ENCODE peak calls at places on chromosomes 2 and 18, in seven cellular contexts. P is IMR-90, M is mesenchymal stem cell, X is H9, Y is neuronal stem cell, H is H1, Z is trophoblast cell. V is an unnamed sample. For H3K4me1, the result is how much of the 10 kb centered on the place peaks cover.

GRCh38 chr18:26549103-26549485 is 741 bp upstream of the KCTD1 start:
- DNase-seq in M (peak), Y (peak), P (peak), X (no peak), Z (peak), H (no peak), V (peak)

GRCh38 chr2:122132292-122132691 is 376.8 kb downstream of the TSN start:
- DNase-seq in P (no peak), Y (no peak), H (no peak), X (no peak), M (no peak), Z (no peak), V (no peak)

GRCh38 chr2:239908744-239909143 is 116.4 kb downstream of the NDUFA10 start:
- DNase-seq in Z (no peak), Y (no peak), P (no peak), H (no peak), M (no peak), X (peak), V (no peak)

GRCh38 chr2:1561259-1561658 is 148.0 kb downstream of the TPO start:
- DNase-seq in H (no peak), M (no peak), P (no peak), X (no peak), Z (no peak), Y (no peak), V (no peak)

GRCh38 chr2:235002198-235003095 is 50.6 kb downstream of the SH3BP4 start:
- DNase-seq in Z (no peak), P (peak), X (no peak), Y (no peak), H (no peak), M (no peak), V (peak)

GRCh38 chr18:76553715-76554603 is 58.9 kb upstream of the ZNF516 start:
- DNase-seq in Z (no peak), M (peak), X (no peak), P (peak), H (no peak), Y (no peak), V (no peak)

GRCh38 chr2:152861349-152861942 is 143.0 kb downstream of the ARL6IP6 start:
- DNase-seq in P (peak), Y (no peak), Z (no peak), X (peak), H (peak), M (peak), V (peak)

GRCh38 chr2:26299488-26300092 is 46.4 kb upstream of the SELENOI start:
- DNase-seq in X (no peak), Y (peak), M (peak), P (peak), Z (peak), H (peak), V (peak)

GRCh38 chr18:11955299-11956029 is 25.8 kb upstream of the IMPA2 start:
- DNase-seq in Y (no peak), Z (peak), P (peak), X (peak), M (peak), H (no peak), V (peak)

GRCh38 chr2:147773479-147773878 is 71.3 kb upstream of the ACVR2A start:
- DNase-seq in X (no peak), M (no peak), Z (no peak), H (no peak), P (no peak), Y (no peak), V (peak)

GRCh38 chr2:65846984-65847383 is 414.6 kb upstream of the SPRED2 start:
- DNase-seq in P (no peak), M (no peak), Y (no peak), Z (no peak), X (no peak), H (no peak), V (no peak)

GRCh38 chr2:30276455-30276911 is 45.1 kb downstream of the LBH start:
- DNase-seq in Y (no peak), P (no peak), Z (no peak), X (no peak), H (no peak), M (no peak), V (no peak)

GRCh38 chr2:201696151-201696659 is 2.2 kb downstream of the MPP4 start:
- DNase-seq in P (peak), H (no peak), Y (no peak), X (no peak), Z (no peak), M (peak), V (no peak)

GRCh38 chr2:42378415-42378814 is 17.4 kb upstream of the COX7A2L start:
- DNase-seq in P (no peak), Z (no peak), Y (no peak), M (no peak), H (no peak), X (no peak), V (no peak)

GRCh38 chr18:79914614-79915160 is 36.8 kb downstream of the SLC66A2 start:
- DNase-seq in X (peak), Z (no peak), H (no peak), P (no peak), M (no peak), Y (no peak), V (no peak)

GRCh38 chr2:200405599-200406298 is 99.3 kb downstream of the SPATS2L start:
- DNase-seq in X (no peak), H (no peak), Z (peak), Y (no peak), M (peak), P (peak), V (peak)

GRCh38 chr2:44441200-44441599 is 79.5 kb downstream of the CAMKMT start:
- DNase-seq in Z (no peak), P (peak), X (no peak), Y (no peak), H (no peak), M (no peak), V (no peak)

GRCh38 chr18:48412339-48412929 is 3.3 kb upstream of the ZBTB7C start:
- DNase-seq in X (peak), P (no peak), M (peak), Z (peak), Y (no peak), H (no peak), V (peak)

GRCh38 chr2:234858790-234859329 is 93.0 kb upstream of the SH3BP4 start:
- DNase-seq in Z (no peak), X (no peak), M (no peak), H (no peak), Y (no peak), P (no peak), V (no peak)

GRCh38 chr2:183284606-183285005 is 160.4 kb downstream of the NUP35 start:
- DNase-seq in Y (no peak), H (no peak), Z (peak), M (peak), P (peak), X (no peak), V (no peak)

GRCh38 chr2:112154246-112155110 is 16.3 kb downstream of the FBLN7 start:
- DNase-seq in P (no peak), Z (no peak), X (no peak), H (no peak), M (no peak), Y (no peak), V (no peak)

GRCh38 chr2:23720705-23721453 is 206.0 kb downstream of the ATAD2B start:
- DNase-seq in H (no peak), Z (no peak), Y (no peak), X (no peak), P (no peak), M (no peak), V (no peak)

GRCh38 chr2:54535599-54536195 is 79.6 kb downstream of the SPTBN1 start:
- DNase-seq in H (no peak), X (no peak), Y (no peak), Z (no peak), M (no peak), P (no peak), V (no peak)

GRCh38 chr2:241033994-241034393 is 35.6 kb downstream of the SNED1 start:
- DNase-seq in P (no peak), Z (no peak), X (peak), H (no peak), M (no peak), Y (no peak), V (no peak)

GRCh38 chr18:12417687-12418086 is 10.0 kb downstream of the PRELID3A start:
- DNase-seq in M (no peak), Y (peak), Z (no peak), H (no peak), P (no peak), X (no peak), V (no peak)

GRCh38 chr2:121650554-121650930 is 1.3 kb upstream of the CLASP1 start:
- DNase-seq in Z (no peak), Y (peak), X (peak), P (peak), M (peak), H (no peak), V (no peak)

GRCh38 chr2:153100139-153100538 is 378.4 kb downstream of the RPRM start:
- DNase-seq in Y (peak), M (no peak), Z (peak), X (no peak), P (no peak), H (no peak), V (peak)

GRCh38 chr2:169572821-169573159 is 875 bp downstream of the FASTKD1 start:
- DNase-seq in Z (no peak), X (no peak), Y (no peak), M (no peak), H (no peak), P (no peak), V (no peak)

DNA sequence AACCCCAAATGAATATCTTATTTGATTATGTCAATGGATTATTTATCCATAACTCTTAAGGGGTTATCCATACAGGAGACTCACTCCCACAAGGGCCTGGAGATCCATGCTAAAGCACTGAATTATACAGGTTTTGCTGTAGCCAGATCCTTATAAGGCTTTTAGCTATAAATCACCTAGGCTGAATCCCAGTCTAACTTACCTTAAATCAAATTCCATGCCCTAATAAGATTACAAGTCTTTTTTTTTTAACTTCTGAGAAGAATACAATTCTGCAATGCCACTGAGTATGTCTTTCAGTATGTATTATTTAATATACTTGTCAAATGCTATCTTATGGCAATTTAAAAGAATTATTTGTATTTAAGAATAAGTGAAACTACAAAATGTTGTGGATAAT is 340.5 kb downstream of the NBAS start:
- DNase-seq in M (no peak), H (no peak), Z (no peak), X (no peak), Y (no peak), P (no peak), V (no peak)
- H3K4ac ChIP-seq in M (no peak), H (no peak), Z (no peak), X (no peak), Y (no peak), P (no peak), V (no peak)

GRCh38 chr2:68193144-68193543 is 35.5 kb downstream of the PNO1 start:
- DNase-seq in H (no peak), Y (no peak), P (peak), M (no peak), X (no peak), Z (no peak), V (peak)
- H3K23ac ChIP-seq in H (no peak), Y (no peak), P (peak), M (no peak), X (no peak), Z (no peak), V (no peak)

GRCh38 chr2:217945530-217945929 is 57.3 kb downstream of the TNS1 start:
- DNase-seq in P (no peak), H (no peak), Y (no peak), X (no peak), M (no peak), Z (no peak), V (no peak)

GRCh38 chr2:217944366-217944765 is 58.4 kb downstream of the TNS1 start:
- DNase-seq in Z (no peak), P (no peak), X (no peak), Y (no peak), M (no peak), H (no peak), V (no peak)

GRCh38 chr2:217944923-217945322 is 57.9 kb downstream of the TNS1 start:
- DNase-seq in P (no peak), Z (no peak), X (no peak), Y (no peak), H (no peak), M (no peak), V (no peak)

GRCh38 chr2:217947341-217948316 is 55.2 kb downstream of the TNS1 start:
- DNase-seq in P (no peak), Y (no peak), H (peak), M (no peak), X (peak), Z (no peak), V (peak)

DNA sequence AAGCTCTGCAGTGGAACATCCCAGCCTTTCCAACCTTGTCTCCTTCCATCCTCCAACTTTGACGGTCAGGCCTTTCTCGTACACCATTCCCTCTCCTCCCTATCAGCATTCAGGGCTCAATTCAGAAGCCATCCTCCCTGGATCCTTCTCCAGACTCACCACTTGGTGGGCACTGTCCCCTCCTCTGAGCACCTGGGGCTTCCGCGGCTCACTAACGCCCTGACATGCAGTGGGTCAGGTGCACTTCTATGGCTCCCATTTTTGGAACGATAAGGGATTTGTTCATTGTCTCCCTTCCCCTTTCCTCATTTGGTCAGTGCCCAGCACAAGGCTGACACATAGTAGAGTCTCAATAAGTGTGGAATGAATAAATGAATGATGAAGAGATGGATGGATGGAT is 56.7 kb downstream of the TNS1 start:
- DNase-seq in H (no peak), M (no peak), Z (no peak), Y (no peak), P (no peak), X (no peak), V (no peak)
- H3K4me1 ChIP-seq in H (under half), M (under half), Z (under half), Y (under half), P (under half), X (under half), V (under half)

GRCh38 chr2:205895981-205896655 is 189.9 kb downstream of the INO80D start:
- DNase-seq in M (no peak), Z (no peak), H (no peak), Y (no peak), X (no peak), P (no peak), V (no peak)
- H3K4ac ChIP-seq in M (no peak), Z (no peak), H (no peak), Y (no peak), X (no peak), P (no peak), V (no peak)

DNA sequence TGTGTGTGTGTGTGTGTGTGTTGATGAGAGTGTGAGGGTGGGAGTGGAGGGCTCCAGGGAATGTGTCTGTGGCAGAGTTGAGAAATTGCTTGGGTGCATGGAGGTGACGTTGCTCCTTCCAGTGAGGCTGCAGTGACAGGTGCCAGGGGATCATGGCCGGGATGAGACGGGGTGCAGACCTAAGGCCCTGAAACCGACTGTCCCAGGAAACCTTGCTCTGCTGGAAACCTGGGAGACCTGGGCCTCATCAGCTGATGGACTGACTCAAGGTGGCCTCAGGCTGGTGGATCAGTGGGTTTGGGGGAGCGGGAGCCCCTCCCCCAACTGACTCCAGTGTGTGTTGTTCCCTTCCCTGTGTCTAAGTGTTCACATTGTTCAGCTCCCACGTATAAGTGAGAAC is 56.6 kb downstream of the INHBB start:
- DNase-seq in P (no peak), H (no peak), X (no peak), Y (no peak), Z (no peak), M (no peak), V (no peak)
- H3K23ac ChIP-seq in P (no peak), H (no peak), X (no peak), Y (no peak), Z (no peak), M (no peak), V (no peak)

DNA sequence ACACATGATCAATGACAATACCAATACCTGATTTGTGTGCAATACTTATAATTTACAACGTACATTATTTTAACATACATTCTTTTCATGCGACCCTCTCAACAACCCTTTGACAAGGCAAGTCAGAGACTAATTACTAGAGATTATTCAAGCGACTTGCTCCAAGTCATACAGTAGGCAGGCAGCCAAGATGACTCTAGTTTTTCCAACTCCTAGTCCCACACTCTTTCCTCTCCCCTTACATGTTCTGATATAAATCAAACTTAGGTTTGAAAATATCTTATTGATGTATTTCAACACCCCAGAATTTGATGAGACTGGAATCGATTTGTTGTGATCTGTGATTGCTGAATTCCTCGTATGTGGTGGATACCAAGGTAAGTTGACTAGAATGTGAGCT is 8.0 kb upstream of the CYP27C1 start:
- DNase-seq in M (no peak), X (no peak), Z (no peak), Y (no peak), P (no peak), H (no peak), V (no peak)
- H3K4me1 ChIP-seq in M (under half), X (under half), Z (under half), Y (under half), P (under half), H (under half), V (under half)

DNA sequence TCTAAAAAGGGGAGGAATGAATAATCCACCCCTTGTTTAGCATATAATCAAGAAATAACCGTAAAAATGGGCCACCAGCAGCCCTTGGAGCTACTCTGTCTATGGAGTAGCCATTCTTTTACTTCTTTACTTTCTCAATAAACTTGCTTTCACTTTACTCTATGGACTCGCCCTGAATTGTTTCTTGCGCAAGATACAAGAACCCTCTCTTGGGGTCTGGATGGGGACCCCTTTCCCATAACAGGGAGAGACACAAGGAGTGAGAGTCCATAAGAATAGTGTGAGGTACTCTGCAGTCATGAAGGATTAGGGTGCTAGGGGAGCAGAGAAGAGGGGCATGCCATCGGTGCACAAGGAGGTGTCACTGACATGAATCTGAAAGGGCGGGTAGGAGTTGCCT is 159.2 kb upstream of the PGAP1 start:
- DNase-seq in Y (no peak), M (no peak), X (no peak), Z (no peak), H (no peak), P (no peak), V (no peak)
- H3K4ac ChIP-seq in Y (no peak), M (no peak), X (no peak), Z (no peak), H (no peak), P (no peak), V (no peak)

GRCh38 chr2:215637658-215638057 is 201.8 kb upstream of the FN1 start:
- DNase-seq in Z (no peak), Y (no peak), H (no peak), M (no peak), X (no peak), P (peak), V (no peak)
- H3K23ac ChIP-seq in Z (no peak), Y (no peak), H (no peak), M (no peak), X (no peak), P (no peak), V (no peak)

GRCh38 chr2:173094731-173095130 is 19.1 kb downstream of the MAP3K20 start:
- DNase-seq in Z (no peak), Y (no peak), H (no peak), X (no peak), M (no peak), P (no peak), V (no peak)
- H3K4me1 ChIP-seq in Z (under half), Y (under half), H (under half), X (under half), M (under half), P (under half), V (under half)

GRCh38 chr2:207083361-207084080 is 82.2 kb downstream of the KLF7 start:
- DNase-seq in X (no peak), Z (no peak), M (peak), Y (no peak), H (no peak), P (no peak), V (no peak)

GRCh38 chr2:207086136-207086535 is 79.6 kb downstream of the KLF7 start:
- DNase-seq in X (no peak), P (no peak), M (no peak), Z (no peak), Y (no peak), H (no peak), V (no peak)

GRCh38 chr2:207082619-207083018 is 83.1 kb downstream of the KLF7 start:
- DNase-seq in Z (no peak), M (peak), X (no peak), Y (no peak), H (no peak), P (no peak), V (no peak)

GRCh38 chr2:207087046-207087902 is 78.5 kb downstream of the KLF7 start:
- DNase-seq in P (no peak), Y (no peak), X (no peak), H (no peak), Z (no peak), M (no peak), V (no peak)

GRCh38 chr2:207085110-207085509 is 80.6 kb downstream of the KLF7 start:
- DNase-seq in P (no peak), M (no peak), H (no peak), Z (no peak), Y (no peak), X (no peak), V (no peak)
- H3K4ac ChIP-seq in P (no peak), M (no peak), H (no peak), Z (no peak), Y (no peak), X (no peak), V (no peak)

V was measured in mesendoderm.